ENCODE peak calls at places on chromosomes 1 and 21, in ten cellular contexts. B, K, V, N, I, H, Q, R, W and G are unnamed samples.
A peak's percentile ranks its signal among the peaks of the same experiment; 100 is the strongest.

GRCh38 chr1:68178821-68179490 is 53.4 kb downstream of the WLS start:
- DNase-seq in W (no peak), B (peak; percentile 76), N (no peak), I (peak; percentile 68), H (no peak), V (no peak), K (peak; percentile 80), R (no peak), Q (peak; percentile 72), G (no peak)

GRCh38 chr21:35578350-35578782 is 482.0 kb downstream of the SETD4 start:
- DNase-seq in I (peak; percentile 93), R (no peak), V (no peak), Q (no peak), B (peak; percentile 92), H (no peak), K (peak; percentile 81), W (no peak), N (no peak), G (peak; percentile 58)

GRCh38 chr1:79006564-79006963 is at the start of gene ADGRL4:
- DNase-seq in K (peak; percentile 67), B (no peak), N (peak; percentile 57), W (peak; percentile 75), V (no peak), R (no peak), Q (no peak), I (peak; percentile 50), H (no peak), G (peak; percentile 24)

GRCh38 chr21:40623550-40623949 is 223.4 kb downstream of the DSCAM start:
- DNase-seq in K (no peak), N (no peak), I (no peak), B (no peak), Q (no peak), R (no peak), V (no peak), W (no peak), H (no peak), G (no peak)

GRCh38 chr1:10851024-10852013 is 54.9 kb upstream of the CASZ1 start:
- DNase-seq in I (no peak), Q (no peak), N (peak; percentile 44), W (no peak), V (no peak), R (no peak), H (no peak), K (no peak), B (no peak), G (no peak)

GRCh38 chr21:41612674-41613250 is 104.8 kb upstream of the TMPRSS2 start:
- DNase-seq in H (peak; percentile 84), N (peak; percentile 81), K (peak; percentile 95), V (peak; percentile 65), W (peak; percentile 65), I (peak; percentile 90), B (peak; percentile 93), Q (peak; percentile 93), R (peak; percentile 79), G (peak; percentile 99)

GRCh38 chr1:176989023-176989422 is 175.5 kb downstream of the ASTN1 start:
- DNase-seq in B (peak; percentile 81), W (no peak), V (no peak), Q (peak; percentile 54), H (no peak), R (no peak), I (no peak), K (no peak), N (no peak), G (no peak)

GRCh38 chr1:85315789-85316188 is 39.4 kb upstream of the BCL10 start:
- DNase-seq in N (no peak), K (no peak), I (peak; percentile 54), Q (no peak), B (no peak), V (no peak), W (peak; percentile 52), H (no peak), R (no peak), G (no peak)

GRCh38 chr1:77847621-77848080 is 40.8 kb upstream of the NEXN start:
- DNase-seq in N (no peak), Q (no peak), W (no peak), K (no peak), I (no peak), R (no peak), B (no peak), H (no peak), V (no peak), G (no peak)

GRCh38 chr1:25587290-25587689 is 29.3 kb upstream of the MAN1C1 start:
- DNase-seq in R (no peak), V (no peak), W (no peak), I (no peak), H (no peak), Q (no peak), N (no peak), K (no peak), B (no peak), G (no peak)

GRCh38 chr1:101216623-101217022 is 20.2 kb upstream of the S1PR1 start:
- DNase-seq in W (no peak), N (no peak), H (no peak), R (no peak), Q (peak; percentile 70), I (no peak), V (no peak), K (no peak), B (peak; percentile 47), G (no peak)

GRCh38 chr1:3409737-3410434 is 44.6 kb upstream of the ARHGEF16 start:
- DNase-seq in H (peak; percentile 62), B (peak; percentile 24), N (no peak), R (peak; percentile 86), Q (peak; percentile 80), K (peak; percentile 70), I (peak; percentile 23), V (peak; percentile 39), W (peak; percentile 66), G (peak; percentile 28)

GRCh38 chr1:88371396-88371795 is 312.7 kb upstream of the PKN2 start:
- DNase-seq in R (no peak), W (no peak), B (no peak), V (no peak), N (no peak), H (no peak), Q (peak; percentile 39), K (no peak), I (no peak), G (no peak)

GRCh38 chr1:29236993-29237905 is 927 bp downstream of the PTPRU start:
- DNase-seq in R (peak; percentile 79), I (peak; percentile 45), N (peak; percentile 85), B (peak; percentile 67), K (peak; percentile 37), Q (peak; percentile 31), W (peak; percentile 39), H (no peak), V (peak; percentile 35), G (no peak)

GRCh38 chr21:38832664-38833063 is 26.9 kb downstream of the ETS2 start:
- DNase-seq in V (peak; percentile 15), B (no peak), R (no peak), I (no peak), K (no peak), W (no peak), H (no peak), N (no peak), Q (no peak), G (no peak)

DNA sequence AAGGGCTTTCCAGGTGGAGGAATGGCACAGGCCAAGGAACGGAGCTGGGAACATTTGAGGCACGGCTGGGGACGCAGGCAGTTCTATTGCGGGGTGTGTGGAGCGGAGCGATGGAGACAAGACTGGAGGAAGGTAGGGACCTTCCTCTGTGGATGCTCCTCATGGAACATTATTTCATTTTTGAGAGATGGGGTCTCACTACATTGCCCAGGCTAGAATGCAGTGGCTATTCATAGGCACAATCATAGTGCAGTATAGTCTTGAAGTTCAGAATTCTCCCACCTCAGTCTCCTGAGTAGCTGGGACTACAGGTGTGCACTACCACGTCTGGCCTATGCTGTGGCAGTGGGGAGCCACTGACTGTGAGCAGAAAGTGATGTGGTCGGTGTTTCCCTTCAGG is 41.0 kb upstream of the ACOT11 start:
- DNase-seq in H (no peak), I (no peak), V (no peak), R (no peak), K (no peak), Q (no peak), W (no peak), B (no peak), N (no peak), G (no peak)
- H3K4me3 ChIP-seq in H (no peak overlapping the region), I (no peak overlapping the region), V (no peak overlapping the region), R (no peak overlapping the region), K (no peak overlapping the region), Q (no peak overlapping the region), W (no peak overlapping the region), B (no peak overlapping the region), N (no peak overlapping the region), G (no peak overlapping the region)

GRCh38 chr1:203765029-203765837 is at the start of gene LAX1:
- DNase-seq in Q (no peak), B (no peak), I (no peak), H (no peak), N (peak; percentile 41), R (no peak), K (no peak), W (no peak), V (no peak), G (no peak)
- TF ChIP-seq CTCF in Q (no peak), B (no peak), I (no peak), H (no peak), N (no peak), R (no peak), K (no peak), W (no peak), V (no peak), G (no peak)

DNA sequence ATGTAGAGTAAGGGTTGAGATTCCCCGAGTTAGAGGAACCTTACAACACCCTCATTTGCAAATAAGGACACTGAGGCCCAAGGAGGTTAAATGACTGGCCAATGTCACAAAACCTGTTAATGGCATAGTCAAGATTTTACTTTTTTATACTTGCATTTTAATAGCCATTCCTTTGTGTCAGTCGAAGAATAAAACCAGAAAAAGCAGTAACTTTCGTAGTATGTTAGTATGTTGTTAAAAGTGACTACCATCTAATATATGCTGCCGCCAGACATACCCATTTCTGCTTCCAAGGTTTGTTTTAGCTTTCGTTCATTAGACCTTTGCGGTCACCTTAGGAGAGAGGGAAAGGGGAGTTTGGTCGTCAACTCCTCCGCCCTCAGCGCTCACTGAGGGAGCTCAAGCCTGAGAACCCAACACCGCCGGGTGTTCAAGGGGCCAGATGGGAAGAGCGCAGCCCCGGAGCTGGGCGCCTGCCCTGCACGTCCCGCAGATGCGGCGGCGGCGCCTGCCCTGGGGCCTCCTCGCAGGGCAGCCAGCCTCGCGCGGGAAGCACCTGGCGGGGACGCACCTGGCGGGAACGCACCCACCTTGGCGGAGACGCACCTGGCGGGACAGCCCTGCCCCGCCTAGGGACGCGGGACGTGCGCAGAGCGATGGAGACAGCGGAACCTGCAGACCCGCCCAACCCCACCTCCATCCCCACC is 466 bp downstream of the VPS26C start:
- DNase-seq in V (no peak), R (peak; percentile 57), I (peak; percentile 42), B (no peak), N (peak; percentile 87), K (peak; percentile 36), Q (peak; percentile 78), H (peak; percentile 58), W (peak; percentile 36), G (no peak)
- H3K4me3 ChIP-seq in V (peak overlapping the region; percentile 81), R (peak overlapping the region; percentile 80), I (peak overlapping the region; percentile 69), B (peak overlapping the region; percentile 61), N (peak overlapping the region; percentile 95), K (peak overlapping the region; percentile 60), Q (peak overlapping the region; percentile 69), H (peak overlapping the region; percentile 95), W (peak overlapping the region; percentile 93), G (peak overlapping the region; percentile 79)

DNA sequence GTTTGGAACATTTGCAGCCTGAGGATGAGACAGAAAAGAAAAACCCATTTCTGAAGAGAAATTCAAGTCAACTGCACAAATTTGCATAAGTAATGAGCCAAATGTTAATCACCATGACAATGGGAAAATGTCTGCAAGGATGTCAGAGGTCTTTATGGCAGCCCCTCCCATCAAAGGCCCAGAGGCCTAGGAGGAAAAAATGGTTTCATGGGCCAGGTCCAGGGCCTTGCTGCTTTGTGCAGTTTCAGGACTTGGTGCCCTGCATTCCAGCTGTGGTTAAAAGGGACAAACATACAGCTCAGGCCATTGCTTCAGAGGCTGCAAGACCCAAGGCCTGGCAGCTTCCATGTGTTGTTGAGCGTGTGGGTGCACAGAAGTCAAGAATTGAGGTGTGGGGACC is 13.4 kb downstream of the RBM11 start:
- DNase-seq in K (no peak), R (no peak), N (no peak), H (no peak), V (no peak), W (no peak), Q (no peak), I (no peak), B (no peak), G (no peak)
- TF ChIP-seq CTCF in K (no peak), R (no peak), N (no peak), H (no peak), V (no peak), W (no peak), Q (no peak), I (no peak), B (no peak), G (no peak)